ENCODE peak calls at places on chromosome 19, in six cellular contexts. Z is H1, H is IMR-90, V is neuronal stem cell, P is mesenchymal stem cell, L is trophoblast cell. C is an unnamed sample.

GRCh38 chr19:18501832-18502231 is 20.0 kb downstream of the ELL start:
- DNase-seq in Z (no peak), H (no peak), V (no peak), P (no peak), L (no peak), C (no peak)

GRCh38 chr19:1213391-1214286 is 8.1 kb downstream of the STK11 start:
- DNase-seq in Z (no peak), H (peak), V (no peak), P (peak), L (peak), C (no peak)

GRCh38 chr19:38945562-38946228 is 15.0 kb downstream of the MRPS12 start:
- DNase-seq in Z (no peak), H (no peak), V (no peak), P (no peak), L (no peak), C (peak)

GRCh38 chr19:13090511-13091231 is 12.0 kb downstream of the LYL1 start:
- DNase-seq in Z (no peak), H (no peak), V (no peak), P (no peak), L (no peak), C (no peak)

GRCh38 chr19:16076958-16077611 is 790 bp downstream of the TPM4 start:
- DNase-seq in Z (peak), H (no peak), V (no peak), P (no peak), L (no peak), C (no peak)

GRCh38 chr19:41682437-41682836 is 5.6 kb downstream of the CEACAM7 start:
- DNase-seq in Z (no peak), H (no peak), V (no peak), P (no peak), L (no peak), C (no peak)

GRCh38 chr19:2260341-2260751 is 4.1 kb upstream of the JSRP1 start:
- DNase-seq in Z (no peak), H (no peak), V (no peak), P (no peak), L (no peak), C (no peak)

GRCh38 chr19:45769821-45770191 is 754 bp upstream of the SIX5 start:
- DNase-seq in Z (peak), H (peak), V (no peak), P (peak), L (no peak), C (no peak)

GRCh38 chr19:3515891-3516422 is 9.8 kb downstream of the FZR1 start:
- DNase-seq in Z (no peak), H (peak), V (no peak), P (no peak), L (no peak), C (no peak)

GRCh38 chr19:14090509-14091085 is at the start of gene SAMD1:
- DNase-seq in Z (peak), H (peak), V (peak), P (peak), L (no peak), C (peak)

GRCh38 chr19:36019061-36019670 is 5.2 kb upstream of the ALKBH6 start:
- DNase-seq in Z (no peak), H (no peak), V (no peak), P (no peak), L (no peak), C (no peak)

GRCh38 chr19:38699027-38699346 is 45.3 kb downstream of the CAPN12 start:
- DNase-seq in Z (no peak), H (no peak), V (no peak), P (no peak), L (no peak), C (no peak)

GRCh38 chr19:44777715-44778347 is at the start of gene CBLC:
- DNase-seq in Z (peak), H (no peak), V (no peak), P (no peak), L (peak), C (peak)

GRCh38 chr19:46495789-46496099 is at the start of gene PNMA8B:
- DNase-seq in Z (peak), H (peak), V (peak), P (peak), L (no peak), C (peak)

GRCh38 chr19:15178629-15179308 is 22.0 kb downstream of the NOTCH3 start:
- DNase-seq in Z (peak), H (no peak), V (no peak), P (no peak), L (no peak), C (peak)

GRCh38 chr19:40414536-40415535 is 1.7 kb upstream of the PRX start:
- DNase-seq in Z (no peak), H (no peak), V (no peak), P (no peak), L (no peak), C (no peak)

GRCh38 chr19:4227771-4228170 is 1.6 kb upstream of the EBI3 start:
- DNase-seq in Z (no peak), H (no peak), V (no peak), P (no peak), L (no peak), C (no peak)

GRCh38 chr19:40560092-40560507 is 16.6 kb upstream of the SHKBP1 start:
- DNase-seq in Z (no peak), H (no peak), V (no peak), P (no peak), L (no peak), C (no peak)

GRCh38 chr19:57611113-57611512 is 2.9 kb upstream of the ZNF134 start:
- DNase-seq in Z (no peak), H (no peak), V (no peak), P (no peak), L (no peak), C (no peak)

GRCh38 chr19:57615346-57615745 is 1.3 kb downstream of the ZNF134 start:
- DNase-seq in Z (no peak), H (no peak), V (no peak), P (no peak), L (no peak), C (no peak)

DNA sequence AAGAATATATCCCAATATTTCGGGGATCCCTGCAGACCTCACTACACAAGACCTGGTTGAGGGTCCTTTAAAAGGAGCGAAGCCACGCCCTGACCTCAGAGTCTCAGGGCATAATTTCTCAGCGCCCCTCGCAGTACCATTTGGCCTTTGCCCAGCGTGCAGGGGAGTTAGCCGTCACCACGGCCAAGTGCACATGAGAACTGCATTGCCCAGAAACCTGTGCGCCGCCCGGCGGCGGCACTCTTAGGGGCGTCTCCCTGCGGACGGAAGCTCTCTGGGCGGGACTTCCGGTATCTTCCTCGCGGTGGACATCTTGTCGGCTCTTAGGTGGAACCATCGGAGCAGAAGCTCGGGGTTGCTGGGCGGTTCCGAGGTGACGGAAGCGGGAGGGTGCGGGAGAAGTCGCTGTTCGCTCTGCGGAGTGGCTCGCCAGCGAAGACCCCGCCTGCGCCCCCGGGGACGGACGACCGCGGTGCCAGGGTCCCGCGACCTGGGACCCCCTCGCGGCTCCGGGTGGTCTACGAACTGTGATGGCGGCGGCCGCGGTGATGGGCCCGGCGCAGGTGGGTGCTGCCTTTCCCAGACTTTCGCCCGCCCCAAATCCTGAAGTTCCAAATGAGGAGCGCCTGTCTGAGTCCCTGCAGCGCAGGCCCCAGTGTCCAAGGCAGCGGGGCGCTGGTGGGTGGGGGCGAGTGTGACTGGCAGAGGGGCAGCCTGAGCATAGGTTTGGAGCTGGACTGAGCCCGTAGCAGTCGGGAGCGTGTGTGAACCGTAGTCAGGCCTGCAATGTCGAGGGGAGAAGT is at the start of gene ZNF134:
- DNase-seq in Z (peak), H (peak), V (peak), P (peak), L (peak), C (peak)
- H2BK5ac ChIP-seq in Z (peak), H (peak), V (peak), P (peak), L (no peak), C (no peak)

GRCh38 chr19:28670894-28671293 is 542.1 kb downstream of the UQCRFS1 start:
- DNase-seq in Z (no peak), H (no peak), V (no peak), P (no peak), L (no peak), C (no peak)

GRCh38 chr19:28665748-28666147 is 547.2 kb downstream of the UQCRFS1 start:
- DNase-seq in Z (no peak), H (no peak), V (no peak), P (no peak), L (no peak), C (no peak)

GRCh38 chr19:28667348-28667977 is 545.5 kb downstream of the UQCRFS1 start:
- DNase-seq in Z (no peak), H (no peak), V (no peak), P (no peak), L (no peak), C (no peak)

DNA sequence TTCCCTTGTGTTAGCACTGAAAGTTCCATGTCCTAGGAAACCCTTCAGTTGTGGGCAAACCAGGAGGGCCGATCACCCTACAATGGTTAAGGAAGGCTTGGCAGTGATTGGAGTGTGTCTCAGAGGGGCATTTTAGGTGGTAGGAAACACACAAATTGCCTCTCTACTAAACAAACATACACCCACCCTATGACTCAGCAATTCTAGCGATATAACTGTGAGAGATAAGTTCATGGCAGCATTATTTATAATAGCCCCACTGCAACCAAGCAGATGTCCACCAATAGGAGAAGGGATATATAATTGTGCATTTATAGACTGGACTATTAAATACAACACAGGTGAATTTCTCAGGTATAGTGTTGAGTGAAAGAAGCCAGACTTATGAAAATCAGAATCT is 543.1 kb downstream of the UQCRFS1 start:
- DNase-seq in Z (no peak), H (no peak), V (no peak), P (no peak), L (no peak), C (no peak)
- H4K91ac ChIP-seq in Z (no peak), H (no peak), V (no peak), P (no peak), L (no peak), C (no peak)

GRCh38 chr19:55160128-55160985 is 2.8 kb upstream of the TNNI3 start:
- DNase-seq in Z (peak), H (peak), V (peak), P (peak), L (peak), C (peak)
- H2BK5ac ChIP-seq in Z (no peak), H (no peak), V (no peak), P (no peak), L (no peak), C (no peak)

GRCh38 chr19:55832676-55833075 is 877 bp upstream of the NLRP11 start:
- DNase-seq in Z (no peak), H (no peak), V (no peak), P (no peak), L (no peak), C (no peak)
- H4K91ac ChIP-seq in Z (no peak), H (no peak), V (no peak), P (no peak), L (no peak), C (no peak)

GRCh38 chr19:5953034-5953589 is 24.8 kb downstream of the RANBP3 start:
- DNase-seq in Z (no peak), H (peak), V (no peak), P (peak), L (no peak), C (no peak)
- H2BK5ac ChIP-seq in Z (peak), H (peak), V (no peak), P (no peak), L (no peak), C (no peak)

C was measured in H9.